ENCODE peak calls at places on chromosomes 1 and 21, in six cellular contexts. T is OCI-LY7; R is choroid plexus epithelial cell; W is activated T-helper 1 cell treated with anti-CD3 and anti-CD28 coated beads, Interleukin-12 subunit alpha, Interleukin-12 subunit beta, Interleukin-2, Interleukin-4 antibody, amounts not matched to agents 30 ng/mL and 10 ng/mL and 1 ng/mL, durations not matched to agents 14 hours and 24 hours and 36 hours; H is AG08396; F is DND-41. G is an unnamed sample.

GRCh38 chr1:236997882-236998281 is 6.4 kb downstream of the MT1HL1 start:
- DNase-seq in F (no peak), W (no peak), T (no peak), H (no peak), R (no peak), G (no peak)

GRCh38 chr1:70403759-70404158 is 7.3 kb upstream of the CTH start:
- DNase-seq in T (no peak), F (no peak), R (no peak), H (no peak), W (no peak), G (no peak)

GRCh38 chr1:22918644-22919043 is 54.0 kb downstream of the LACTBL1 start:
- DNase-seq in T (no peak), R (no peak), H (no peak), W (no peak), F (no peak), G (no peak)

GRCh38 chr1:111778541-111779051 is 22.9 kb downstream of the DDX20 start:
- DNase-seq in F (no peak), W (no peak), R (no peak), T (no peak), H (no peak), G (no peak)

GRCh38 chr1:203127672-203128611 is at the start of gene ADORA1:
- DNase-seq in W (no peak), T (no peak), R (peak), F (no peak), H (peak), G (peak)

GRCh38 chr1:230834292-230834691 is 34.0 kb downstream of the C1orf198 start:
- DNase-seq in T (no peak), F (no peak), R (no peak), H (no peak), W (no peak), G (no peak)

GRCh38 chr1:46687095-46687659 is 15.5 kb downstream of the TEX38 start:
- DNase-seq in F (peak), T (no peak), H (peak), W (no peak), R (peak), G (peak)

GRCh38 chr1:39816431-39817090 is 27.9 kb upstream of the BMP8B start:
- DNase-seq in R (peak), F (peak), W (peak), T (peak), H (peak), G (peak)

GRCh38 chr1:178461676-178462075 is 35.1 kb downstream of the CLEC20A start:
- DNase-seq in H (no peak), F (no peak), W (no peak), T (no peak), R (peak), G (no peak)

GRCh38 chr1:180252638-180253536 is 22.8 kb downstream of the LHX4 start:
- DNase-seq in H (peak), R (peak), T (peak), W (peak), F (peak), G (peak)

GRCh38 chr1:83742446-83742845 is 256.5 kb downstream of the TTLL7 start:
- DNase-seq in W (no peak), R (no peak), F (no peak), T (no peak), H (no peak), G (no peak)

GRCh38 chr1:193019442-193020026 is 39.6 kb downstream of the UCHL5 start:
- DNase-seq in F (no peak), H (peak), R (peak), W (no peak), T (peak), G (peak)

GRCh38 chr1:198655464-198656121 is 16.8 kb downstream of the PTPRC start:
- DNase-seq in R (no peak), W (no peak), T (no peak), F (no peak), H (no peak), G (no peak)

GRCh38 chr1:118841521-118841920 is 146.6 kb downstream of the TBX15 start:
- DNase-seq in W (no peak), R (no peak), T (no peak), F (no peak), H (no peak), G (no peak)

GRCh38 chr1:16145988-16146887 is 9.6 kb downstream of the EPHA2 start:
- DNase-seq in W (no peak), H (peak), F (no peak), T (no peak), R (peak), G (peak)

GRCh38 chr1:48182441-48182840 is 40.1 kb upstream of the SLC5A9 start:
- DNase-seq in F (no peak), H (no peak), W (no peak), R (no peak), T (peak), G (no peak)

GRCh38 chr1:86487131-86487804 is 18.5 kb downstream of the CLCA1 start:
- DNase-seq in W (no peak), H (no peak), F (no peak), R (peak), T (no peak), G (no peak)

GRCh38 chr1:63005812-63006211 is 221.9 kb downstream of the ATG4C start:
- DNase-seq in R (no peak), T (no peak), H (no peak), W (no peak), F (no peak), G (no peak)

GRCh38 chr1:219726480-219727272 is 113.8 kb upstream of the ZC3H11B start:
- DNase-seq in H (no peak), F (no peak), R (no peak), T (peak), W (no peak), G (no peak)

GRCh38 chr21:43864313-43864805 is 664 bp upstream of the AGPAT3 start:
- DNase-seq in W (peak), T (no peak), H (peak), R (no peak), F (peak), G (no peak)

GRCh38 chr1:41950820-41951219 is 32.1 kb upstream of the HIVEP3 start:
- DNase-seq in T (no peak), F (no peak), R (peak), H (no peak), W (no peak), G (no peak)

GRCh38 chr1:97901017-97901658 is 19.7 kb downstream of the DPYD start:
- DNase-seq in H (no peak), F (no peak), W (no peak), T (no peak), R (peak), G (no peak)

GRCh38 chr21:28590026-28590425 is 402.7 kb downstream of the LTN1 start:
- DNase-seq in F (no peak), R (no peak), W (no peak), T (no peak), H (no peak), G (no peak)

GRCh38 chr21:16534408-16535099 is 804.8 kb downstream of the USP25 start:
- DNase-seq in T (no peak), R (peak), F (no peak), H (peak), W (no peak), G (peak)

GRCh38 chr1:234515411-234515810 is 36.4 kb upstream of the TARBP1 start:
- DNase-seq in F (no peak), T (no peak), H (no peak), R (peak), W (no peak), G (no peak)

GRCh38 chr1:53894644-53895043 is 657 bp downstream of the DIO1 start:
- DNase-seq in F (no peak), R (no peak), T (no peak), W (no peak), H (no peak), G (no peak)

GRCh38 chr1:207026177-207026576 is 6.4 kb downstream of the C1orf116 start:
- DNase-seq in W (no peak), T (no peak), H (peak), F (no peak), R (no peak), G (no peak)

GRCh38 chr1:247332901-247333361 is 1.3 kb upstream of the ZNF496 start:
- DNase-seq in F (no peak), W (no peak), R (peak), T (no peak), H (peak), G (no peak)

GRCh38 chr1:70224954-70225353 is 3.8 kb downstream of the SRSF11 start:
- DNase-seq in T (no peak), F (no peak), H (no peak), R (no peak), W (no peak), G (no peak)